ENCODE peak calls at places on chromosomes 1 and 21, in eight cellular contexts. W, J, A, U, X, O, C and V are unnamed samples.

GRCh38 chr1:162854245-162854860 is 6.6 kb downstream of the CCDC190 start:
- DNase-seq in U (no peak), C (peak), J (peak), O (peak), W (peak), A (no peak), X (no peak), V (peak)

GRCh38 chr1:1833456-1833855 is 55.2 kb upstream of the NADK start:
- DNase-seq in X (no peak), U (no peak), J (no peak), A (no peak), W (no peak), C (no peak), O (no peak), V (no peak)

GRCh38 chr1:245177071-245177900 is 22.5 kb downstream of the KIF26B start:
- DNase-seq in A (no peak), J (no peak), X (no peak), C (no peak), U (no peak), W (no peak), O (no peak), V (no peak)

GRCh38 chr1:77018386-77019156 is 151.3 kb downstream of the ST6GALNAC5 start:
- DNase-seq in U (no peak), C (no peak), X (no peak), A (no peak), J (no peak), W (no peak), O (no peak), V (no peak)

GRCh38 chr1:207962716-207963428 is 51.9 kb upstream of the CD34 start:
- DNase-seq in J (no peak), U (peak), X (no peak), W (peak), A (peak), O (no peak), C (peak), V (peak)

GRCh38 chr1:107139833-107140702 is 771 bp upstream of the NTNG1 start:
- DNase-seq in W (no peak), X (no peak), C (peak), A (no peak), U (peak), J (peak), O (peak), V (peak)

GRCh38 chr1:228938248-228938891 is 203.1 kb downstream of the RHOU start:
- DNase-seq in J (no peak), W (no peak), U (no peak), A (peak), O (peak), C (no peak), X (peak), V (no peak)

GRCh38 chr1:53878492-53879105 is 11.0 kb downstream of the YIPF1 start:
- DNase-seq in A (no peak), W (no peak), O (no peak), U (no peak), X (no peak), C (no peak), J (peak), V (no peak)

GRCh38 chr1:204415351-204415750 is 3.7 kb upstream of the PPP1R15B start:
- DNase-seq in C (no peak), J (no peak), O (no peak), A (peak), X (no peak), U (no peak), W (no peak), V (no peak)

GRCh38 chr1:171743014-171743870 is 1.4 kb upstream of the VAMP4 start:
- DNase-seq in X (no peak), U (no peak), O (no peak), C (no peak), W (peak), J (peak), A (no peak), V (no peak)

GRCh38 chr1:241423541-241424479 is 66.8 kb upstream of the RGS7 start:
- DNase-seq in J (peak), U (peak), X (no peak), A (no peak), W (no peak), C (no peak), O (no peak), V (no peak)

GRCh38 chr1:54356680-54357147 is 49.5 kb downstream of the SSBP3 start:
- DNase-seq in J (no peak), U (no peak), A (no peak), O (peak), W (no peak), C (no peak), X (no peak), V (no peak)

GRCh38 chr1:55334140-55334539 is 119.0 kb upstream of the USP24 start:
- DNase-seq in U (no peak), W (no peak), J (no peak), X (no peak), C (no peak), A (no peak), O (no peak), V (no peak)

GRCh38 chr1:220928725-220929297 is 49.6 kb downstream of the HLX start:
- DNase-seq in W (no peak), J (no peak), A (no peak), C (no peak), U (no peak), X (no peak), O (no peak), V (no peak)

GRCh38 chr1:27143408-27143807 is 11.5 kb downstream of the SLC9A1 start:
- DNase-seq in C (no peak), U (no peak), A (no peak), W (no peak), J (peak), X (no peak), O (no peak), V (no peak)

GRCh38 chr1:38671221-38671620 is 188.4 kb downstream of the RRAGC start:
- DNase-seq in A (no peak), C (no peak), U (no peak), X (no peak), O (no peak), W (no peak), J (no peak), V (no peak)

GRCh38 chr1:94608142-94608851 is 66.7 kb upstream of the F3 start:
- DNase-seq in J (no peak), O (peak), A (peak), C (no peak), W (no peak), U (no peak), X (no peak), V (no peak)

GRCh38 chr1:94095112-94095637 is 25.8 kb downstream of the ABCA4 start:
- DNase-seq in J (peak), W (peak), U (no peak), X (peak), O (no peak), C (peak), A (peak), V (peak)

GRCh38 chr21:41578708-41579107 is 70.8 kb upstream of the TMPRSS2 start:
- DNase-seq in C (no peak), J (no peak), X (no peak), U (no peak), A (peak), O (no peak), W (no peak), V (no peak)

GRCh38 chr1:153776352-153776751 is 1.1 kb downstream of the SLC27A3 start:
- DNase-seq in A (no peak), O (no peak), X (no peak), W (no peak), C (no peak), J (no peak), U (no peak), V (peak)

GRCh38 chr1:156496211-156496761 is 4.3 kb downstream of the MEF2D start:
- DNase-seq in C (peak), U (no peak), O (no peak), W (no peak), X (no peak), J (no peak), A (no peak), V (no peak)

GRCh38 chr1:196678510-196678884 is 26.7 kb downstream of the CFH start:
- DNase-seq in W (no peak), A (no peak), U (no peak), J (peak), O (no peak), C (no peak), X (no peak), V (no peak)

GRCh38 chr1:119004129-119004527 is 16.0 kb upstream of the TBX15 start:
- DNase-seq in U (no peak), W (no peak), A (peak), X (no peak), O (no peak), C (no peak), J (no peak), V (no peak)

GRCh38 chr1:200082329-200082728 is 54.8 kb downstream of the NR5A2 start:
- DNase-seq in C (no peak), A (no peak), J (peak), O (no peak), W (no peak), X (no peak), U (no peak), V (no peak)

GRCh38 chr1:116826818-116827606 is 72.8 kb downstream of the CD2 start:
- DNase-seq in W (no peak), U (no peak), C (no peak), A (peak), O (no peak), X (no peak), J (peak), V (no peak)

GRCh38 chr1:34164510-34165381 is at the start of gene CSMD2:
- DNase-seq in C (no peak), A (no peak), U (no peak), X (no peak), O (no peak), W (no peak), J (peak), V (peak)

GRCh38 chr1:38128926-38129453 is 82.4 kb upstream of the POU3F1 start:
- DNase-seq in C (no peak), W (no peak), A (no peak), U (no peak), O (no peak), J (no peak), X (no peak), V (no peak)

GRCh38 chr1:110628356-110629105 is 22.4 kb upstream of the KCNA2 start:
- DNase-seq in C (no peak), U (no peak), W (no peak), A (peak), J (no peak), X (no peak), O (peak), V (no peak)

GRCh38 chr1:26602378-26602959 is 72.9 kb downstream of the RPS6KA1 start:
- DNase-seq in A (no peak), J (peak), U (no peak), X (no peak), O (no peak), W (peak), C (no peak), V (no peak)

GRCh38 chr1:53176452-53177344 is 19.9 kb upstream of the CPT2 start:
- DNase-seq in X (no peak), A (no peak), U (no peak), W (no peak), O (no peak), C (no peak), J (peak), V (peak)

GRCh38 chr1:1440941-1441888 is 5.7 kb downstream of the VWA1 start:
- DNase-seq in O (peak), X (no peak), W (no peak), U (peak), C (peak), A (no peak), J (no peak), V (peak)

GRCh38 chr1:216390956-216391355 is 32.3 kb downstream of the USH2A start:
- DNase-seq in O (no peak), X (no peak), A (no peak), J (no peak), W (no peak), C (no peak), U (no peak), V (no peak)

GRCh38 chr1:236128646-236129178 is 13.6 kb upstream of the GPR137B start:
- DNase-seq in O (no peak), X (no peak), C (no peak), W (no peak), A (no peak), J (no peak), U (no peak), V (no peak)

GRCh38 chr21:44892536-44893277 is 19.2 kb upstream of the PTTG1IP start:
- DNase-seq in C (no peak), O (peak), A (no peak), X (no peak), J (no peak), U (peak), W (peak), V (peak)

GRCh38 chr1:52904590-52905375 is 16.8 kb downstream of the ECHDC2 start:
- DNase-seq in C (no peak), W (no peak), U (no peak), J (no peak), O (peak), X (no peak), A (no peak), V (no peak)

GRCh38 chr1:35269190-35269988 is 880 bp downstream of the ZMYM4 start:
- DNase-seq in W (no peak), U (no peak), A (no peak), J (no peak), O (no peak), C (no peak), X (no peak), V (no peak)

GRCh38 chr1:16141573-16142336 is 14.1 kb downstream of the EPHA2 start:
- DNase-seq in U (peak), O (no peak), W (no peak), A (no peak), X (no peak), C (peak), J (no peak), V (no peak)

DNA sequence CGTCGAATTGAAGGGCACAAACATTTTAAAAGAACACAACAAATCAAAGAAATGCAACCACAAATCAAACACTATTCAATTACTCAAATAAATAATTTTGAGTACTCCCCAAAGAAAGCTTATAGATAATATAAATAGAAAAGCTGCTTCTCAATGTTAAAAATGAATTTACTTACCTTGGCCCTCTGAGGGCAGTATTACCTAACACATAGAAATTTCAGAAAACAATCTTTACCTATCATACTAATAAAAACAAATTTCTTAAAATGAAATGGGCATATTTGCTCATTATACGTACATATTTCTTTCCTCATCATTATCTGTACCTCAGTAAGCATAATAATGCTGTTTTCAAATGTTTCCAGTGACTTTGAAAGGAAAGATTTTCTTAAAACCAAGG is 141.8 kb downstream of the AKT3 start:
- DNase-seq in O (no peak), U (no peak), J (no peak), C (no peak), X (no peak), W (no peak), A (no peak), V (no peak)
- H3K27ac ChIP-seq in O (no peak), U (no peak), J (no peak), C (no peak), X (no peak), W (no peak), A (no peak), V (no peak)

GRCh38 chr1:184322253-184322652 is 64.6 kb upstream of the C1orf21 start:
- DNase-seq in O (no peak), W (no peak), C (no peak), X (no peak), J (no peak), A (no peak), U (no peak), V (no peak)
- TF ChIP-seq CTCF in O (no peak), W (no peak), C (no peak), X (no peak), J (no peak), A (no peak), U (no peak), V (no peak)

GRCh38 chr1:61254629-61255323 is 172.4 kb downstream of the NFIA start:
- DNase-seq in U (no peak), W (peak), A (no peak), C (no peak), X (no peak), O (no peak), J (no peak), V (no peak)
- H3K4me3 ChIP-seq in U (peak), W (peak), A (peak), C (peak), X (peak), O (no peak), J (peak), V (peak)

GRCh38 chr1:89125571-89126233 is at the start of gene GBP2:
- DNase-seq in U (no peak), A (no peak), J (peak), C (peak), W (peak), O (no peak), X (no peak), V (no peak)
- H3K27ac ChIP-seq in U (peak), A (peak), J (peak), C (peak), W (peak), O (peak), X (peak), V (peak)

GRCh38 chr1:232328496-232329102 is 301.3 kb downstream of the SIPA1L2 start:
- DNase-seq in X (no peak), O (no peak), A (no peak), J (peak), U (no peak), W (no peak), C (no peak), V (no peak)
- TF ChIP-seq CTCF in X (no peak), O (no peak), A (no peak), J (no peak), U (no peak), W (no peak), C (no peak), V (no peak)

GRCh38 chr1:210438928-210439841 is 110.5 kb downstream of the HHAT start:
- DNase-seq in X (no peak), W (no peak), O (no peak), A (no peak), U (no peak), C (no peak), J (peak), V (no peak)
- H3K4me3 ChIP-seq in X (no peak), W (no peak), O (no peak), A (no peak), U (no peak), C (no peak), J (no peak), V (no peak)

GRCh38 chr1:91765293-91765692 is 120.7 kb downstream of the TGFBR3 start:
- DNase-seq in X (no peak), U (no peak), O (no peak), A (no peak), C (no peak), J (no peak), W (no peak), V (no peak)
- H3K27ac ChIP-seq in X (no peak), U (no peak), O (no peak), A (peak), C (no peak), J (no peak), W (no peak), V (no peak)

GRCh38 chr1:79899914-79900313 is 893.4 kb upstream of the ADGRL4 start:
- DNase-seq in W (no peak), A (no peak), U (no peak), C (no peak), O (no peak), J (peak), X (no peak), V (no peak)
- TF ChIP-seq CTCF in W (no peak), A (no peak), U (no peak), C (no peak), O (no peak), J (no peak), X (no peak), V (no peak)

GRCh38 chr1:7632681-7633080 is 138.4 kb upstream of the VAMP3 start:
- DNase-seq in C (no peak), J (no peak), O (no peak), X (no peak), W (no peak), A (no peak), U (peak), V (no peak)
- H3K4me3 ChIP-seq in C (no peak), J (no peak), O (no peak), X (no peak), W (no peak), A (no peak), U (no peak), V (no peak)